ENCODE peak calls at places on chromosome 21, in nine cellular contexts. P is uterus, W is spleen, Y is fibroblast of lung, M is mammary epithelial cell, R is Peyer's patch, T is BJ, U is AG09309, O is left lung. N is an unnamed sample.

GRCh38 chr21:33924766-33925100 is 9.1 kb upstream of the ATP5PO start:
- DNase-seq in U (no peak), P (no peak), R (no peak), Y (no peak), M (peak; percentile 16), W (no peak), O (no peak), T (no peak), N (peak; percentile 69)

GRCh38 chr21:32868631-32869454 is 97.3 kb upstream of the PAXBP1 start:
- DNase-seq in R (no peak), O (no peak), W (no peak), U (no peak), P (no peak), T (no peak), M (no peak), Y (no peak), N (no peak)

GRCh38 chr21:26715878-26716506 is 129.2 kb downstream of the ADAMTS1 start:
- DNase-seq in W (no peak), R (no peak), O (no peak), T (no peak), M (peak; percentile 42), U (no peak), Y (peak; percentile 31), P (peak; percentile 25), N (peak; percentile 65)

GRCh38 chr21:36456714-36457399 is 23.1 kb downstream of the CLDN14 start:
- DNase-seq in T (no peak), R (no peak), Y (peak; percentile 20), M (no peak), P (no peak), U (no peak), W (no peak), O (no peak), N (peak; percentile 56)

GRCh38 chr21:36155603-36156338 is 853 bp upstream of the DOP1B start:
- DNase-seq in Y (no peak), T (no peak), O (peak; percentile 87), U (no peak), M (peak; percentile 52), P (peak; percentile 32), W (peak; percentile 90), R (peak; percentile 71), N (peak; percentile 78)

GRCh38 chr21:27382404-27382803 is 415.5 kb upstream of the ADAMTS5 start:
- DNase-seq in Y (no peak), M (no peak), O (no peak), W (no peak), T (no peak), P (no peak), U (no peak), R (no peak), N (no peak)

GRCh38 chr21:26759731-26760130 is 85.5 kb downstream of the ADAMTS1 start:
- DNase-seq in R (no peak), U (no peak), W (no peak), Y (no peak), O (no peak), M (no peak), P (no peak), T (no peak), N (no peak)

GRCh38 chr21:33755354-33755753 is 113.1 kb downstream of the ITSN1 start:
- DNase-seq in R (no peak), M (no peak), P (no peak), T (no peak), Y (peak; percentile 22), O (no peak), W (no peak), U (no peak), N (no peak)

GRCh38 chr21:33036430-33037162 is 10.9 kb downstream of the OLIG2 start:
- DNase-seq in T (no peak), W (peak; percentile 86), M (no peak), Y (peak; percentile 75), R (no peak), O (peak; percentile 88), P (no peak), U (peak; percentile 13), N (peak; percentile 39)

GRCh38 chr21:39379986-39380891 is 31.4 kb upstream of the HMGN1 start:
- DNase-seq in P (peak; percentile 98), U (peak; percentile 77), M (peak; percentile 95), R (peak; percentile 97), T (peak; percentile 87), Y (peak; percentile 96), W (peak; percentile 98), O (peak; percentile 100), N (peak; percentile 94)

GRCh38 chr21:36203603-36203889 is 46.9 kb downstream of the DOP1B start:
- DNase-seq in M (peak; percentile 87), W (no peak), R (peak; percentile 71), Y (peak; percentile 91), U (peak; percentile 33), O (no peak), T (peak; percentile 46), P (no peak), N (peak; percentile 94)

GRCh38 chr21:26572668-26573381 is at the start of gene CYYR1:
- DNase-seq in U (no peak), O (peak; percentile 86), M (peak; percentile 22), P (no peak), Y (peak; percentile 29), R (no peak), T (no peak), W (peak; percentile 87), N (peak; percentile 35)

GRCh38 chr21:46650476-46651098 is 15.1 kb downstream of the PRMT2 start:
- DNase-seq in W (no peak), U (no peak), P (no peak), M (no peak), R (no peak), O (no peak), T (no peak), Y (no peak), N (no peak)

GRCh38 chr21:34845521-34846213 is 176.9 kb downstream of the CLIC6 start:
- DNase-seq in W (no peak), O (no peak), U (no peak), R (no peak), Y (peak; percentile 95), T (no peak), P (no peak), M (peak; percentile 95), N (peak; percentile 89)

GRCh38 chr21:43921602-43921978 is 56.6 kb downstream of the AGPAT3 start:
- DNase-seq in O (peak; percentile 14), U (no peak), P (no peak), W (no peak), M (no peak), R (no peak), Y (no peak), T (no peak), N (no peak)

GRCh38 chr21:32887026-32887425 is 115.5 kb upstream of the PAXBP1 start:
- DNase-seq in T (no peak), Y (no peak), R (no peak), M (no peak), W (no peak), U (no peak), P (no peak), O (no peak), N (no peak)

GRCh38 chr21:35909456-35910178 is 150.7 kb downstream of the SETD4 start:
- DNase-seq in U (no peak), O (no peak), M (no peak), T (no peak), W (no peak), R (no peak), Y (peak; percentile 17), P (no peak), N (no peak)

GRCh38 chr21:46222436-46223116 is 6.0 kb downstream of the LSS start:
- DNase-seq in M (no peak), U (no peak), T (no peak), Y (no peak), P (no peak), R (no peak), O (no peak), W (peak; percentile 68), N (no peak)

GRCh38 chr21:43312751-43313169 is 114.2 kb downstream of the SIK1 start:
- DNase-seq in M (no peak), W (no peak), P (no peak), U (no peak), Y (no peak), T (no peak), R (peak; percentile 71), O (peak; percentile 65), N (no peak)

GRCh38 chr21:35256468-35256988 is 207.4 kb upstream of the RUNX1 start:
- DNase-seq in Y (peak; percentile 99), T (peak; percentile 76), O (peak; percentile 76), W (no peak), U (peak; percentile 95), M (peak; percentile 99), P (peak; percentile 79), R (peak; percentile 83), N (peak; percentile 95)

GRCh38 chr21:25493722-25494121 is 113.6 kb downstream of the MRPL39 start:
- DNase-seq in T (no peak), P (no peak), R (no peak), U (no peak), W (no peak), O (no peak), Y (no peak), M (no peak), N (no peak)
- TF ChIP-seq CTCF in T (no peak), P (no peak), R (no peak), U (no peak), W (no peak), O (no peak), Y (no peak), M (no peak), N (no peak)

DNA sequence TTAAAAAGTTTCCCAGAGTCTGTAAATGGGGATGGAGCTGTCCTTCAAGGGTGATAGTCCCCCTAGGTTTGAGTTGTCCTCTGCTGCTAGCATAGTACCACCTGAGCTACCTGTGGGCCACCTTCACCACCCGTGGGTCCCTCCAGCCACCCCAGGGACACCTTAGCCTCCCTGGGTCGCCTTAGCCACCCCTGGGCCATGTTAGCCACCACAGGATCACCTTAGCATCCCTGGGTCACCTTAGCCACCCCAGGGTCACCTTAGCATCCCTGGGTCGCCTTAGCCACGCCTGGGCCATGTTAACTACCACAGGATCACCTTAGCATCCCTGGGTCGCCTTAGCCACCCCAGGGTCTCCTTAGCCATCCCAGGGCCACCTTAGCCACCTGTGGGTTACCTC is 67.1 kb downstream of the ADARB1 start:
- DNase-seq in M (no peak), U (no peak), W (no peak), T (no peak), P (no peak), Y (no peak), O (no peak), R (no peak), N (no peak)
- H3K4me3 ChIP-seq in M (no peak overlapping the region), U (no peak overlapping the region), W (no peak overlapping the region), T (no peak overlapping the region), P (no peak overlapping the region), Y (no peak overlapping the region), O (no peak overlapping the region), R (no peak overlapping the region), N (no peak overlapping the region)

GRCh38 chr21:41852151-41852928 is 26.8 kb downstream of the PRDM15 start:
- DNase-seq in M (no peak), W (peak; percentile 61), R (no peak), U (no peak), O (peak; percentile 52), Y (no peak), P (no peak), T (no peak), N (no peak)
- TF ChIP-seq CTCF in M (no peak), W (no peak), R (no peak), U (no peak), O (no peak), Y (no peak), P (no peak), T (no peak), N (no peak)

DNA sequence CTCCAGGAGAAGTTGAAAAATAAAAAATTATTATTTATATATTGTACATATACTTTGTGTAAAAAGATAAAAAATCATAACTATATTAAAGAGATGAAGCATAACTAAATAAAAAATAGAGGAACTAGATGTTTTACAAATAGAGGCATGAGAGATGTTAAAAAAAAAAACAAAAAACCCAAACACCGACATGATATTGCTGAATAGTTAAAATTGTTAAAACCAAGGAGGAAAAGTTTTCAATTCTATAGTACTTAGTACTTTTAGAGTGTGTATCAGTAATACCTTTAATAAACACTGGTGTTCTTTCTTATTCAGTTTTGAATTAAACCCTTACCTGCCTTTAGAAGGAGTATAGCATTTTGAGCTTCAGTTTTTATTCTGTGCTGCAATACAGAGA is 32.1 kb downstream of the BACH1 start:
- DNase-seq in T (no peak), P (no peak), O (no peak), M (no peak), U (no peak), R (no peak), W (no peak), Y (no peak), N (no peak)
- H3K4me3 ChIP-seq in T (no peak overlapping the region), P (no peak overlapping the region), O (no peak overlapping the region), M (no peak overlapping the region), U (no peak overlapping the region), R (no peak overlapping the region), W (no peak overlapping the region), Y (no peak overlapping the region), N (no peak overlapping the region)